ENCODE peak calls at places on chromosome 14, in six cellular contexts. B is pancreas, G is fibroblast of lung, W is A549, L is left lung, F is cardiac muscle cell. Y is an unnamed sample. For H3K4me1, the result is how much of the 10 kb centered on the place peaks cover.

GRCh38 chr14:96637521-96637920 is 135.3 kb downstream of the PAPOLA start:
- DNase-seq in B (no peak), G (no peak), W (no peak), L (no peak), F (no peak), Y (peak)

GRCh38 chr14:85159726-85160125 is 370.2 kb upstream of the FLRT2 start:
- DNase-seq in B (no peak), G (no peak), W (no peak), L (no peak), F (no peak), Y (no peak)

GRCh38 chr14:91891721-91892220 is 24.4 kb upstream of the TC2N start:
- DNase-seq in B (no peak), G (peak), W (no peak), L (no peak), F (no peak), Y (no peak)

GRCh38 chr14:77260631-77261030 is 10.4 kb downstream of the NGB start:
- DNase-seq in B (peak), G (no peak), W (no peak), L (no peak), F (peak), Y (no peak)

GRCh38 chr14:104361101-104361591 is 218.4 kb upstream of the C14orf180 start:
- DNase-seq in B (no peak), G (no peak), W (no peak), L (peak), F (no peak), Y (no peak)

GRCh38 chr14:50237448-50237847 is 6.1 kb upstream of the SOS2 start:
- DNase-seq in B (no peak), G (no peak), W (no peak), L (no peak), F (no peak), Y (no peak)

GRCh38 chr14:60720962-60721330 is 3.2 kb downstream of the SIX4 start:
- DNase-seq in B (no peak), G (no peak), W (no peak), L (no peak), F (no peak), Y (no peak)

GRCh38 chr14:80955434-80955939 is at the start of gene TSHR:
- DNase-seq in B (peak), G (peak), W (no peak), L (peak), F (no peak), Y (peak)

GRCh38 chr14:99037777-99038176 is 234.2 kb downstream of the BCL11B start:
- DNase-seq in B (no peak), G (no peak), W (no peak), L (no peak), F (no peak), Y (no peak)

GRCh38 chr14:96843137-96843536 is 46.0 kb downstream of the VRK1 start:
- DNase-seq in B (no peak), G (no peak), W (no peak), L (no peak), F (no peak), Y (no peak)

GRCh38 chr14:51604078-51604477 is 47.6 kb upstream of the FRMD6 start:
- DNase-seq in B (no peak), G (peak), W (no peak), L (no peak), F (no peak), Y (no peak)

GRCh38 chr14:23610090-23610814 is 25.9 kb upstream of the DHRS2 start:
- DNase-seq in B (no peak), G (no peak), W (no peak), L (no peak), F (no peak), Y (no peak)

GRCh38 chr14:94144765-94145164 is 15.4 kb upstream of the IFI27L2 start:
- DNase-seq in B (no peak), G (no peak), W (no peak), L (peak), F (no peak), Y (no peak)

GRCh38 chr14:55136868-55137785 is 8.1 kb downstream of the LGALS3 start:
- DNase-seq in B (no peak), G (peak), W (no peak), L (peak), F (no peak), Y (no peak)

GRCh38 chr14:93112891-93113677 is 2.6 kb downstream of the ITPK1 start:
- DNase-seq in B (no peak), G (peak), W (peak), L (peak), F (peak), Y (peak)

GRCh38 chr14:22875748-22876319 is 4.3 kb downstream of the LRP10 start:
- DNase-seq in B (peak), G (no peak), W (no peak), L (no peak), F (no peak), Y (no peak)

GRCh38 chr14:85811340-85811739 is 281.4 kb downstream of the FLRT2 start:
- DNase-seq in B (no peak), G (no peak), W (no peak), L (no peak), F (no peak), Y (no peak)

GRCh38 chr14:58243790-58244555 is 670 bp upstream of the PSMA3 start:
- DNase-seq in B (no peak), G (peak), W (peak), L (no peak), F (peak), Y (no peak)

GRCh38 chr14:50061664-50062437 is 54.5 kb downstream of the VCPKMT start:
- DNase-seq in B (peak), G (peak), W (no peak), L (no peak), F (peak), Y (peak)

GRCh38 chr14:95956601-95957460 is 80.2 kb downstream of the TUNAR start:
- DNase-seq in B (no peak), G (no peak), W (no peak), L (no peak), F (no peak), Y (no peak)

GRCh38 chr14:99774526-99775307 is 18.5 kb upstream of the EML1 start:
- DNase-seq in B (no peak), G (peak), W (no peak), L (no peak), F (no peak), Y (no peak)

GRCh38 chr14:71290960-71291466 is 383.8 kb downstream of the PCNX1 start:
- DNase-seq in B (no peak), G (peak), W (peak), L (peak), F (no peak), Y (no peak)

GRCh38 chr14:62592877-62593276 is 452.4 kb downstream of the KCNH5 start:
- DNase-seq in B (no peak), G (peak), W (peak), L (no peak), F (no peak), Y (no peak)

GRCh38 chr14:66613344-66613743 is 105.4 kb downstream of the GPHN start:
- DNase-seq in B (no peak), G (no peak), W (no peak), L (no peak), F (no peak), Y (no peak)

GRCh38 chr14:55583942-55584468 is 4.0 kb downstream of the KTN1 start:
- DNase-seq in B (no peak), G (no peak), W (no peak), L (no peak), F (peak), Y (no peak)

GRCh38 chr14:60643443-60644402 is 5.6 kb downstream of the SIX1 start:
- DNase-seq in B (no peak), G (no peak), W (no peak), L (no peak), F (no peak), Y (no peak)

GRCh38 chr14:22112004-22112403 is 438.4 kb upstream of the OR4E1 start:
- DNase-seq in B (no peak), G (no peak), W (peak), L (no peak), F (peak), Y (no peak)

GRCh38 chr14:92549853-92550244 is 36.3 kb downstream of the RIN3 start:
- DNase-seq in B (no peak), G (peak), W (no peak), L (no peak), F (no peak), Y (no peak)

GRCh38 chr14:49946320-49947141 is 53.6 kb downstream of the ARF6 start:
- DNase-seq in B (no peak), G (peak), W (peak), L (no peak), F (no peak), Y (no peak)

GRCh38 chr14:55103005-55103640 is 25.9 kb upstream of the LGALS3 start:
- DNase-seq in B (no peak), G (peak), W (peak), L (peak), F (peak), Y (peak)

GRCh38 chr14:58587271-58587670 is 50.5 kb upstream of the DACT1 start:
- DNase-seq in B (no peak), G (peak), W (no peak), L (no peak), F (no peak), Y (no peak)

GRCh38 chr14:67420102-67420739 is 8.3 kb upstream of the PLEK2 start:
- DNase-seq in B (no peak), G (no peak), W (no peak), L (no peak), F (no peak), Y (no peak)

GRCh38 chr14:59632381-59632780 is 55.8 kb upstream of the CCDC175 start:
- DNase-seq in B (no peak), G (peak), W (peak), L (no peak), F (peak), Y (no peak)

GRCh38 chr14:59254911-59255545 is 66.6 kb downstream of the DAAM1 start:
- DNase-seq in B (no peak), G (peak), W (no peak), L (no peak), F (no peak), Y (no peak)

GRCh38 chr14:33484264-33484663 is 466.6 kb downstream of the EGLN3 start:
- DNase-seq in B (no peak), G (peak), W (no peak), L (no peak), F (peak), Y (no peak)

GRCh38 chr14:95034806-95035205 is 122.5 kb downstream of the DICER1 start:
- DNase-seq in B (peak), G (no peak), W (no peak), L (no peak), F (no peak), Y (peak)

GRCh38 chr14:84225243-84225642 is 1304.7 kb upstream of the FLRT2 start:
- DNase-seq in B (no peak), G (no peak), W (no peak), L (no peak), F (peak), Y (no peak)

GRCh38 chr14:93249128-93249831 is 42.2 kb downstream of the UBR7 start:
- DNase-seq in B (no peak), G (no peak), W (no peak), L (no peak), F (no peak), Y (no peak)

DNA sequence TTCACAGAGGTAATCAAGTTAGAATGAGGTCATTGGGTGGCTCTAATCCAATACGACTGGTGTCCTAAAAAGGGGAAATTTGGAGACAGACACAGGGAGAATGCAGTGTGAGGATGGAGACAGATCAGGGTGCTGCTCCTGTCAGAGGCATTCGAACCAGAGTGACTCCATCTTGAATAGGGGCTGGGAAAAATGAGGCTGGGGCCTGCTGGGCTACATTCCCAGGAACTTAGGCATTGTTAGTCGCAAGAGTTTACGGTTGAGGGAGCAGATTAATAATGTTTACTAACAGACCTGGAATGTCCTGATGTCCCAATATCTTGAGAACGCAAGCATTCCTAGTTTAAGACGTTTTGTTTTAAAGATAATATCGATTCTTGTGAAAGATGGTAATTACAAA is 20.3 kb downstream of the TNFAIP2 start:
- DNase-seq in B (no peak), G (peak), W (peak), L (no peak), F (no peak), Y (no peak)
- H3K27ac ChIP-seq in B (no peak), G (no peak), W (peak), L (no peak), F (no peak), Y (no peak)

GRCh38 chr14:36905272-36906046 is 243.8 kb downstream of the PAX9 start:
- DNase-seq in B (no peak), G (no peak), W (no peak), L (no peak), F (no peak), Y (no peak)
- TF ChIP-seq CTCF in B (no peak), G (no peak), W (no peak), L (no peak), F (no peak), Y (no peak)

GRCh38 chr14:73237219-73237785 is at the start of gene PAPLN:
- DNase-seq in B (no peak), G (peak), W (peak), L (peak), F (peak), Y (no peak)
- H3K4me1 ChIP-seq in B (under half), G (under half), W (under half), L (under half), F (under half), Y (half or more)

DNA sequence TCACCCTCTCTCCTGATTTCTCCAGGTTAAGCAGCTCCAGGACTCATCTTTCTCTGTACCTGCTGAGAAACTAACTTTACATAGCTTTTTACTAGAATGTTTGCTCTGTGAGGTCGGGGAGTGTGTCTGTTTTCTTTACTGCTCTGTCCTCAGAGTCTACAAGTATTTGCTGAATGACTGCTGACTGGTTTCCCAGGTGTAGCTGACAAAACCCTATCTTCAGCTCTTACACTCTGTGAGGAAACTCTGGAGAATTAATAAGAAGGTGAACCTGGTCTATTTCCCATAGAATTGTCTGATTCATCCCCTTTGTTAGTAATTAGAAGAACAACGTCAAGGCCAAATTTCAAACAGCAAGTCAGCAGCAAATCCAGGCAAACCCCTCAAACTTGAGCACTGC is 226.8 kb downstream of the ZFP36L1 start:
- DNase-seq in B (no peak), G (no peak), W (no peak), L (peak), F (no peak), Y (no peak)
- H3K27ac ChIP-seq in B (peak), G (no peak), W (peak), L (peak), F (no peak), Y (no peak)

GRCh38 chr14:100900837-100901390 is 2.6 kb downstream of the RTL1 start:
- DNase-seq in B (peak), G (peak), W (peak), L (peak), F (peak), Y (no peak)
- TF ChIP-seq CTCF in B (peak), G (peak), W (peak), L (no peak), F (peak), Y (no peak)